ENCODE peak calls at places on chromosomes 6 and 20, in eight cellular contexts. Q, W, N, J, S, E, K and T are unnamed samples.

GRCh38 chr6:56372621-56373020 is 125.2 kb upstream of the COL21A1 start:
- DNase-seq in Q (no peak), N (no peak), E (peak), J (no peak), W (no peak), K (peak), S (no peak), T (no peak)

GRCh38 chr6:24991748-24992467 is 56.1 kb upstream of the RIPOR2 start:
- DNase-seq in Q (peak), S (no peak), N (peak), E (peak), J (peak), W (peak), K (peak), T (no peak)

GRCh38 chr6:56477241-56477640 is 165.4 kb downstream of the DST start:
- DNase-seq in N (no peak), J (no peak), W (no peak), K (no peak), S (no peak), Q (no peak), E (no peak), T (no peak)

GRCh38 chr6:156283091-156283490 is 494.1 kb upstream of the ARID1B start:
- DNase-seq in W (no peak), J (no peak), N (no peak), E (no peak), S (no peak), Q (no peak), K (no peak), T (no peak)

GRCh38 chr6:150008588-150008987 is 16.7 kb downstream of the RAET1L start:
- DNase-seq in E (no peak), S (no peak), Q (peak), W (no peak), K (no peak), N (no peak), J (peak), T (no peak)

GRCh38 chr6:21560249-21560648 is 33.3 kb upstream of the SOX4 start:
- DNase-seq in Q (no peak), N (no peak), J (no peak), K (no peak), W (no peak), S (no peak), E (no peak), T (no peak)

GRCh38 chr6:16043171-16044142 is 85.4 kb upstream of the MYLIP start:
- DNase-seq in J (no peak), K (no peak), Q (no peak), S (no peak), W (no peak), E (no peak), N (no peak), T (no peak)

GRCh38 chr6:152720964-152721363 is 23.3 kb downstream of the MYCT1 start:
- DNase-seq in K (no peak), E (peak), W (no peak), J (no peak), S (peak), Q (no peak), N (no peak), T (peak)

GRCh38 chr6:100465701-100466409 is 1.1 kb upstream of the SIM1 start:
- DNase-seq in S (no peak), E (no peak), J (peak), W (peak), K (peak), Q (no peak), N (peak), T (no peak)

GRCh38 chr6:82045965-82046756 is 201.4 kb downstream of the IBTK start:
- DNase-seq in S (peak), K (peak), Q (no peak), N (no peak), J (peak), E (no peak), W (no peak), T (peak)

DNA sequence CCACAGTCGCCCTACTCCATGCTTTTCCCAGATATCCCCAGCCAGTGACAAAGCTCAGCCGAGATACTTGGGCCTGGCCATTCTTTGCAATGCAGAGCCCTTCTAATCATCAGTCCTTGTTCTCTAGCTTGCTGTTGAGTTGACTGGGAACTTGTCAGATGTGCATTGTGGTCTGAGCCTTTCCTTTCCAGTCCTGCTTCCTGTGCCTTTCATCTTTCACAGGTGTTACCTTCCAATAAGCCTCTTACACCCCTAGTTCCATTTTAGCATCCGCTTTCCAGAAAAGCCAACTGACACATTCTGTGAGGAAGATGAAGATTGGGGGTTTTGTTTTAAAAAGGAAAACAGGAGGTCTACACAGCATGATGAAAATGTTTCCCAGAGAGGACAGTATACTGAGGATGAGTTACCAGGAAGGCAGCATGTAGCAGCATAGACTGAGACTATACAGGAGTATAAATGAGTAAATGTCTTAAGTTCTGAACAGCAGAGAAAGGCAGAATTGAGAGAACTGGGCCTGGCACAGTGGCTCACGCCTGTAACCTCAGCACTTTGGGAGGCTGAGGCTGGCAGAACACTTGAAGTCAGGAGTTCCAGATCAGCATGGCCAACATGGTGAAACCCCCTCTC is 5.5 kb upstream of the CEP85L start:
- DNase-seq in N (no peak), W (no peak), Q (no peak), E (no peak), J (no peak), K (no peak), S (no peak), T (no peak)
- H3K4me2 ChIP-seq in N (no peak), W (no peak), Q (no peak), E (no peak), J (no peak), K (no peak), S (no peak), T (no peak)

GRCh38 chr6:148347076-148348054 is 4.7 kb downstream of the SASH1 start:
- DNase-seq in K (no peak), N (no peak), S (no peak), Q (no peak), J (no peak), E (no peak), W (no peak), T (no peak)

GRCh38 chr6:148343028-148343374 is 363 bp downstream of the SASH1 start:
- DNase-seq in J (no peak), W (no peak), Q (no peak), S (no peak), N (no peak), E (no peak), K (no peak), T (no peak)

GRCh38 chr6:148343383-148343782 is 745 bp downstream of the SASH1 start:
- DNase-seq in W (no peak), E (no peak), S (peak), N (no peak), Q (no peak), K (peak), J (peak), T (no peak)

GRCh38 chr6:148345578-148345977 is 2.9 kb downstream of the SASH1 start:
- DNase-seq in Q (no peak), W (no peak), E (no peak), S (no peak), N (no peak), K (no peak), J (no peak), T (no peak)

DNA sequence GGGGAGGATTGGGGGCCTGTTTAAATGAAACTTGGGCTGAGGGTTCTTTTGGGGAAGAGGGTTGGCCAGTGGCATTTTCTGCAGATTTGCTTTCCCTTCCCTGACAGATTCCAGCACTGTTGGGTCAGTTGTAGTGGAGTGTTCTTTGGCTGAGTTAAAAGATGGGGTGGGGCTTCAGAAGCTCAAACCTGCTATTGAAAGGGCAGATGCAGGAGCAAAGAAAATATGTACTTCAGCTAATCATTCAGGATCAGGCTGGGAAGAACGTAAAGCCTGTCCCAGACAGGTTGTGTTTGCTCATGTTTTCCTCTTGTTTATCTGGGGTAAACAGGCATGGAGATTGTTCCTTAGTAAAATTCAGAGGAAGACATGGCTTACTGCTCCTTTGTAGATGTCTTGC is 2.5 kb downstream of the SASH1 start:
- DNase-seq in N (no peak), S (no peak), K (peak), J (no peak), Q (no peak), W (no peak), E (no peak), T (no peak)
- H3K4me2 ChIP-seq in N (no peak), S (no peak), K (no peak), J (no peak), Q (peak), W (peak), E (no peak), T (no peak)

GRCh38 chr20:3047486-3048419 is 1.9 kb downstream of the MRPS26 start:
- DNase-seq in E (no peak), K (no peak), S (no peak), Q (no peak), W (no peak), J (no peak), N (no peak), T (no peak)
- H3K4me2 ChIP-seq in E (peak), K (no peak), S (no peak), Q (peak), W (peak), J (peak), N (no peak), T (no peak)

GRCh38 chr20:33556237-33556636 is 66.3 kb downstream of the CBFA2T2 start:
- DNase-seq in J (no peak), W (no peak), E (no peak), K (no peak), N (no peak), Q (no peak), S (no peak), T (no peak)

GRCh38 chr20:33558348-33559144 is 68.7 kb downstream of the CBFA2T2 start:
- DNase-seq in W (no peak), N (no peak), E (no peak), S (no peak), J (no peak), K (no peak), Q (no peak), T (no peak)

GRCh38 chr20:33554914-33555420 is 65.1 kb downstream of the CBFA2T2 start:
- DNase-seq in J (peak), K (peak), Q (peak), E (peak), S (peak), W (peak), N (no peak), T (peak)

GRCh38 chr20:33552519-33552918 is 62.6 kb downstream of the CBFA2T2 start:
- DNase-seq in Q (no peak), N (no peak), S (no peak), K (no peak), E (no peak), W (no peak), J (no peak), T (no peak)

GRCh38 chr20:33555755-33556154 is 65.9 kb downstream of the CBFA2T2 start:
- DNase-seq in K (no peak), J (no peak), W (no peak), S (no peak), N (no peak), E (no peak), Q (no peak), T (no peak)
- H3K4me2 ChIP-seq in K (no peak), J (no peak), W (no peak), S (no peak), N (no peak), E (no peak), Q (peak), T (no peak)

GRCh38 chr6:35955970-35956369 is 35.1 kb upstream of the SRPK1 start:
- DNase-seq in W (no peak), N (no peak), K (no peak), J (no peak), E (no peak), S (no peak), Q (no peak), T (no peak)
- H3K4me2 ChIP-seq in W (no peak), N (no peak), K (no peak), J (no peak), E (no peak), S (no peak), Q (no peak), T (no peak)

GRCh38 chr6:7219310-7219709 is 93.7 kb downstream of the SSR1 start:
- DNase-seq in J (peak), E (peak), W (no peak), K (peak), Q (no peak), S (peak), N (no peak), T (no peak)

GRCh38 chr6:7215798-7216231 is 97.2 kb downstream of the SSR1 start:
- DNase-seq in E (no peak), J (no peak), N (no peak), Q (no peak), W (no peak), K (no peak), S (no peak), T (no peak)

GRCh38 chr6:7218586-7218985 is 94.4 kb downstream of the SSR1 start:
- DNase-seq in S (no peak), E (no peak), J (no peak), Q (no peak), K (peak), N (no peak), W (no peak), T (no peak)

GRCh38 chr6:7215140-7215539 is 97.9 kb downstream of the SSR1 start:
- DNase-seq in K (peak), Q (no peak), N (no peak), S (peak), W (no peak), E (no peak), J (no peak), T (no peak)

GRCh38 chr6:7216941-7217621 is 95.9 kb downstream of the SSR1 start:
- DNase-seq in W (peak), J (no peak), Q (no peak), E (peak), S (peak), K (no peak), N (peak), T (no peak)
- H3K4me2 ChIP-seq in W (peak), J (no peak), Q (no peak), E (peak), S (no peak), K (no peak), N (no peak), T (no peak)